ENCODE peak calls at places on chromosomes 7 and 10, in four cellular contexts. Z is H9, H is IMR-90, O is mesendoderm. X is an unnamed sample.

GRCh38 chr7:40057292-40057691 is 77.1 kb downstream of the MPLKIP start:
- DNase-seq in Z (no peak), H (peak), O (no peak), X (no peak)

GRCh38 chr10:29524720-29525119 is 110.1 kb downstream of the SVIL start:
- DNase-seq in Z (no peak), H (no peak), O (no peak), X (no peak)

GRCh38 chr10:118047363-118047719 is 600 bp upstream of the RAB11FIP2 start:
- DNase-seq in Z (no peak), H (no peak), O (no peak), X (no peak)

GRCh38 chr7:44062903-44063295 is 2.5 kb downstream of the PGAM2 start:
- DNase-seq in Z (no peak), H (no peak), O (no peak), X (no peak)

GRCh38 chr7:17406756-17407155 is 108.3 kb downstream of the AHR start:
- DNase-seq in Z (no peak), H (peak), O (no peak), X (no peak)

GRCh38 chr10:75544923-75545322 is 113.5 kb downstream of the LRMDA start:
- DNase-seq in Z (no peak), H (no peak), O (no peak), X (no peak)

GRCh38 chr10:113177163-113177935 is 227.3 kb downstream of the TCF7L2 start:
- DNase-seq in Z (no peak), H (no peak), O (no peak), X (peak)

GRCh38 chr7:66899552-66900280 is 21.3 kb upstream of the TMEM248 start:
- DNase-seq in Z (no peak), H (no peak), O (no peak), X (no peak)

GRCh38 chr10:95480102-95480900 is 80.9 kb downstream of the SORBS1 start:
- DNase-seq in Z (no peak), H (no peak), O (peak), X (no peak)

GRCh38 chr7:149261321-149261828 is 621 bp upstream of the ZNF783 start:
- DNase-seq in Z (no peak), H (peak), O (peak), X (no peak)

GRCh38 chr7:90383879-90384278 is 19.4 kb upstream of the CLDN12 start:
- DNase-seq in Z (no peak), H (peak), O (no peak), X (no peak)

GRCh38 chr7:142104550-142105527 is 6.7 kb upstream of the MGAM2 start:
- DNase-seq in Z (no peak), H (no peak), O (no peak), X (no peak)

GRCh38 chr10:9211228-9211627 is 1156.7 kb downstream of the GATA3 start:
- DNase-seq in Z (no peak), H (peak), O (peak), X (no peak)

GRCh38 chr7:150399861-150400778 is 21.0 kb downstream of the ZNF775 start:
- DNase-seq in Z (peak), H (peak), O (peak), X (no peak)

GRCh38 chr10:55801262-55801661 is 559.8 kb downstream of the ZWINT start:
- DNase-seq in Z (no peak), H (no peak), O (no peak), X (no peak)

GRCh38 chr7:91945476-91945875 is 4.8 kb downstream of the AKAP9 start:
- DNase-seq in Z (no peak), H (peak), O (no peak), X (no peak)

GRCh38 chr7:67809586-67809985 is 813.0 kb downstream of the TYW1 start:
- DNase-seq in Z (no peak), H (no peak), O (no peak), X (no peak)

GRCh38 chr10:71342850-71343773 is 24.1 kb downstream of the SLC29A3 start:
- DNase-seq in Z (no peak), H (peak), O (no peak), X (no peak)

GRCh38 chr10:51896849-51897248 is 197.5 kb upstream of the CSTF2T start:
- DNase-seq in Z (no peak), H (peak), O (no peak), X (no peak)

GRCh38 chr10:61163403-61163802 is 219.4 kb upstream of the RHOBTB1 start:
- DNase-seq in Z (no peak), H (no peak), O (no peak), X (no peak)

GRCh38 chr7:1312098-1313070 is 79.7 kb downstream of the UNCX start:
- DNase-seq in Z (no peak), H (no peak), O (peak), X (no peak)

GRCh38 chr7:136072447-136072846 is 95.3 kb upstream of the MTPN start:
- DNase-seq in Z (no peak), H (no peak), O (peak), X (no peak)

GRCh38 chr10:29555091-29555745 is 79.6 kb downstream of the SVIL start:
- DNase-seq in Z (no peak), H (peak), O (no peak), X (no peak)

GRCh38 chr10:84683980-84684740 is 355.8 kb downstream of the CCSER2 start:
- DNase-seq in Z (no peak), H (no peak), O (no peak), X (no peak)

GRCh38 chr7:50146692-50147091 is 53.6 kb upstream of the ZPBP start:
- DNase-seq in Z (no peak), H (no peak), O (no peak), X (no peak)

GRCh38 chr10:113017375-113017774 is 67.3 kb downstream of the TCF7L2 start:
- DNase-seq in Z (no peak), H (no peak), O (no peak), X (no peak)

GRCh38 chr7:44909596-44909995 is 24.3 kb upstream of the PURB start:
- DNase-seq in Z (no peak), H (no peak), O (no peak), X (no peak)

GRCh38 chr7:70178787-70179186 is 580.5 kb downstream of the AUTS2 start:
- DNase-seq in Z (no peak), H (no peak), O (no peak), X (peak)

GRCh38 chr7:71752171-71752935 is 620.4 kb downstream of the GALNT17 start:
- DNase-seq in Z (peak), H (no peak), O (peak), X (peak)

GRCh38 chr10:77355844-77356243 is 281.8 kb downstream of the KCNMA1 start:
- DNase-seq in Z (no peak), H (peak), O (no peak), X (no peak)

GRCh38 chr7:26645126-26645525 is 219.3 kb downstream of the SKAP2 start:
- DNase-seq in Z (no peak), H (no peak), O (no peak), X (no peak)

GRCh38 chr10:48693206-48693605 is 8.5 kb downstream of the WDFY4 start:
- DNase-seq in Z (no peak), H (no peak), O (no peak), X (no peak)

GRCh38 chr7:123643495-123644428 is 11.9 kb upstream of the LMOD2 start:
- DNase-seq in Z (peak), H (peak), O (peak), X (peak)

GRCh38 chr7:121076350-121077164 is 88.0 kb downstream of the CPED1 start:
- DNase-seq in Z (no peak), H (peak), O (no peak), X (no peak)

GRCh38 chr7:39453743-39454355 is 112.4 kb upstream of the YAE1 start:
- DNase-seq in Z (peak), H (peak), O (peak), X (peak)

GRCh38 chr10:4054651-4055435 is 269.8 kb upstream of the KLF6 start:
- DNase-seq in Z (no peak), H (no peak), O (no peak), X (no peak)
- H3K56ac ChIP-seq in Z (no peak), H (peak), O (no peak), X (no peak)

DNA sequence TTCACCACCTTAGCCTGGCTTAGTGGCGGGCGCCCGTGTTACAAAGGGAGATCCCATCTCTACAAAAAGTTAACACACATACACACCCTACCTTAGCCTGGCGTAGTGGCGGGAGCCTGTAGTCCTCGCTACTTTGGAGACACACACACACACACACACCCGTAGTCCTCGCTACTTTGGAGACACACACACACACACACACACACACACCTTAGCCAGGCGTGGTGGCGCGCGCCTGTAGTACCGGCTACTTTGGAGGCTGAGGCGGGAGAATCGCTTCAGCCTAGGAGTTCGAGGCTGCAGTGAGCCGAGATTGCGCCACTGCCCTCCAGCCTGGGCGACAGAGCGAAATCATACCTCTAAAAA is 608 bp upstream of the CCNY start:
- DNase-seq in Z (peak), H (no peak), O (peak), X (no peak)
- H3K4ac ChIP-seq in Z (no peak), H (peak), O (peak), X (no peak)

GRCh38 chr10:35388197-35388596 is 51.9 kb downstream of the CCNY start:
- DNase-seq in Z (no peak), H (no peak), O (no peak), X (no peak)

GRCh38 chr10:35384265-35384868 is 48.1 kb downstream of the CCNY start:
- DNase-seq in Z (no peak), H (peak), O (peak), X (no peak)

GRCh38 chr10:35387768-35388167 is 51.5 kb downstream of the CCNY start:
- DNase-seq in Z (no peak), H (peak), O (no peak), X (no peak)

GRCh38 chr10:35388682-35389081 is 52.4 kb downstream of the CCNY start:
- DNase-seq in Z (no peak), H (no peak), O (no peak), X (no peak)

DNA sequence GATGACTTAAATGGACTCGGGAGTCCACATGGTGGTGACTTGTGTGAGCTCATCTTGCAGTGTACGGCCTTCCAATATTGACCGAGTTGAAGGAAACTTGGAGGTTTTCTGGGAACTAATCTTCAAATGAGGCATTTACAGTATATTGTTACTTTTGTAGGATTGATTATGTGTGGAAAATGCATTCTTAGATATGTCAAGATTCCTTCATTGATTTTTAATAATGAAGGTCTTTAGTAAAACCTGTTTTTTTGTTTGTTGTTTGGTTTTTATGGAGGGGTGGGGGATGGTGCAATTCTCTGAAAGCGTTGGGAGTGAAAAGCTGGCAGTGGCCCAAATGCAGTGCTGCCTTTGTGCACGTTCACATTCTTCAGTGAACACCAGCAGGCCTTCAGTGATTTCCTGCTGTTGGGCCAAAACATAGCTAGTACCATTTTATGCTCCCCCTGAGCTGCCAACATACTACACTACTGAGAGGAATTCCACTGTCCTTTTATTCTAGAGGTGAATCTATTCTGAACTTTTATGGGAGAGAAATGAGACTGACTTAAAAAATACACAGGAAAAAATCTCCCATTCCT is 50.4 kb downstream of the CCNY start:
- DNase-seq in Z (no peak), H (peak), O (no peak), X (no peak)
- H3K56ac ChIP-seq in Z (no peak), H (no peak), O (no peak), X (no peak)

GRCh38 chr7:116211006-116211912 is 920 bp downstream of the TES start:
- DNase-seq in Z (peak), H (peak), O (peak), X (peak)
- H3K4ac ChIP-seq in Z (no peak), H (peak), O (peak), X (no peak)

DNA sequence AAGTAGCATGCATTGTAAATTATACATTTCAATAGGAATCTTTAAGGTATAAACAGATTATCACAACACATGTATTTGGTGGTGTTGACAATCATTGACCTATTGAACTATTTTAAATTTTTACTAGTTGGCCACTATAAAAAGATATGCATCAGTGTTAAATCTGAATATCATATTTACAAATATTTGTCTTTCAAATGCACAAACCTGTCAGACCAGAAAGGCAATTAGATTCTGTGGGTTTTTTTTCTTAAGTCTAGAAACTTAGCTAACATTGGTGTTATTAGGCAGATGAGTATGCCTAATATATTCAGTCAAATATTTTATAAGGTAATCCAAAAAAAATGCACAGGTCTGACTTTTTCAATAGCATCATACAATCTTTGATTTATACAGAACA is 241.4 kb upstream of the DGKB start:
- DNase-seq in Z (no peak), H (no peak), O (no peak), X (no peak)
- H3K56ac ChIP-seq in Z (no peak), H (no peak), O (no peak), X (no peak)

DNA sequence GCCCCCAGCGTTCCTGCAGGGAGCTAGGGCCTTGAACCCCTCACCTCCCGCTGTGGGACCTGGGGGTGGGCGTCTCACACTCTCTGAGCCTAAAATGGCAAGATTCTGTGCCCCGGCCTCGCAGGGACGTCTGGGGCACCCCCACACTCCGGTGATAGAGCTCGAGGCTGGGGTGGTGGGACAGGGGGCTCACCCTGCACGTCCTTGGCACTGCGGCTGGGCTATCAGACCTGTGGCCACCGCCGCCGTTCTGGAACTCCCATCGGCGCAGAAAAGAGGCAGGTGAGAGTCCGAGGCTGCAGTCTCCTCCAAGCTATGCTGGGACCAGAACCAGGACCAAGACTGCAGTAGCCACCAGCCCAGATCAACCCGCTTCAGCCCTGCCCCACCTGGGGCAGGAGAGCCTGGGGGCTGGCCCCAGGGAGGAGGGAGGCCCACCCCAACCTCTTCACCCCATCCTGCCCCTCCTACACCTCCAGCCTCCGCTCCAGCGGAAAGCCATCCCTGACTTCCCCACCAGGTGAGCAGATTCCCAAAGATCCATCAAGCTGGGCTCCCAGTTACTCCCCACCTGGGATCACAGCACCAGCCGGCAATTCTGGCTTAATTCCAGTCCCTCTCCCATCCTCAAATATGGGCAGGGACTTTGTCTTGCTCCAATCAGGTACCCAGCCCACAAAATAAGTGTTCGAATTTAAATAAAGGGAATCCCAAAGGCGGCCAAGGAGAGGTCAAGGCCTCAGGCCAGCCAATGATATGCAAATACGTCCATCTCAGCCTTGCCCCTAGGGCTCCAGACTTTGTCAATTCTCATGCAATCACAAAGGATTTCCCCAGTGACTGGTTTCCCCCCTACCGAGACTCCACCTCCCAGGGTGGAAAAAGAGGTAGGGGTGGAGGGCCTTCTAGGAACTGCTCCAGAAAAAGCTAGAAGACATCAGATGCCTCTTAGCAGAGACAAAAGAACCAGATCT is 16.4 kb downstream of the TNRC18 start:
- DNase-seq in Z (peak), H (no peak), O (peak), X (peak)
- H3K4ac ChIP-seq in Z (no peak), H (no peak), O (peak), X (no peak)

GRCh38 chr7:48868916-48869315 is 55.4 kb upstream of the CDC14C start:
- DNase-seq in Z (no peak), H (no peak), O (no peak), X (no peak)
- H3K56ac ChIP-seq in Z (no peak), H (no peak), O (no peak), X (no peak)

DNA sequence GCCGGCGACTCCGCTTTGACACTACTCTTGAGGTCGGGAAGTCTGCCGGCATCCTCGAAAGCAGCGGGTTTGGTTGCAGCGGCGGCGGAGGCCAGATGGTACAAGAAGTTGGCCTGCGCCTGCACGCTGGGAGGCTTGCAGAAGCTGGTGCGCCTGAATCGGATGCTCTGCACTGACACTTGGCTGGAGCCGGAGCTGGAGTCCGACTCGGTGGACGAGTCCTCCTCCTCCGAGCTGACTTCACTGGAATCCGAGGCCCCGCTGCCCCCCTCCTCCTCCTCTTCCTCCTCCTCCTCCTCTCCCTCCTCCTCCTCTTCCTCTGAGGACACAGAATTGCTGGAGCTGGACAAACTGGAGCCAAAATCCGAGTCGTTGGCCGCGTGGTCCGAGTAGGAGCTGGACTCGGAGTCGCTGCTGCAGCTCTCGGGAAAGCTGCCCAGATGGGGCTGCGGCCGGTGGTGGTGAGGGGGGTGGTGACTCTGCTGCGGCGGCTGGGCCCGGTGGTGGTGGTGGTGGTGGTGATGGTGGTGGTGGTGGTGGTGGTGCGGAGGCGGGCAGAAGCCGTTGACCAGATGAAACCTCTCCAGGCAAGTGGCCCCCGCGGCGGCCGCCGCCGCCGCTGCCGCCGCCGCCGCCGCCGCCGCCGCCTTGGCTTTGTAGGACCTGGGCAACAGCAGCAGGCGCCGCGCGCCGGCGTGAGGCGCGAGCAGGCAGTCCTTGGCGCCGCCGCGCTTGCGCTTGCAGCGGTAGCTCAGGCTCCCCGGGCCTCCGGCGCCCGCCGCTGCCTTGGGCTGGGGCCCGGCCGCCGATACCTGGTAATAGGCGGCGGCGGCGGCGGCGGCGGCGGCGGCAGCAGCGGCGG is 9.0 kb downstream of the SKIDA1 start:
- DNase-seq in Z (peak), H (peak), O (peak), X (peak)
- H3K4ac ChIP-seq in Z (no peak), H (peak), O (peak), X (no peak)

DNA sequence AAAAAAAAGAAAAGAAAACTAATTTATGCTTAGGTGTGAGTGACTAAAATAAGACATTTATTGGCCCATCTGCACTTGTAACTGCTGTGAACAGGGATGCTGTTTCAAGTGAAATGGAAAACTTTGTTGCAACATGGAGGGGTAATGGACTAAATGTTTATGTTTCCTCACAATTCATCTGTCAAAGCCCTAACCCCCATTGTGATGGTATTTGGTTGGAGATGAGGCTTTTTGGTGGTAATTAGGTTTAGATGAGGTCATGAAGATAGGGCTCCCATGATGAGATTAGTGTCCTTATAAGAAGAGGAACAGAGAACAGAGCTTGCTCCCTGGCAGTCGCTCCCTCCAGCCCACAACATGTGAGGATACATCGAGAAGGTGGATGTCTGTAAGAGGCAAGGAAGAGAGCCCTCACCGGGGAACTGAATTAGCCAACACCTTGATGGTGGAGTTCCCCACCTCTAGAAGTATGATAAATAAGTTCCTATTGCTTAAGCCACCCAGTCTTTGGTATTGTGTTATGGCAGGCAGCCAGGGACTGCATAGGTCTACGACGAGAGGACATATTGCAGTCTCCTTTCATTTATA is 28.6 kb upstream of the VCL start:
- DNase-seq in Z (no peak), H (no peak), O (peak), X (no peak)
- H3K56ac ChIP-seq in Z (no peak), H (no peak), O (peak), X (no peak)